ENCODE peak calls at places on chromosome 20, in eight cellular contexts. Y is sigmoid colon, M is HT1080, B is NCI-H2029, G is IMR-90, D is mucosa of descending colon, U is PC-3, C is GM20000. P is an unnamed sample.

GRCh38 chr20:34155864-34156263 is 43.8 kb upstream of the EIF2S2 start:
- DNase-seq in Y (no peak), M (no peak), B (no peak), G (no peak), D (no peak), U (no peak), C (no peak), P (no peak)

GRCh38 chr20:2742934-2743559 is 50.5 kb downstream of the EBF4 start:
- DNase-seq in Y (peak; percentile 76), M (peak; percentile 48), B (peak; percentile 82), G (peak; percentile 59), D (peak; percentile 65), U (peak; percentile 86), C (peak; percentile 85), P (peak; percentile 36)

GRCh38 chr20:53990768-53991472 is 79.5 kb downstream of the BCAS1 start:
- DNase-seq in Y (no peak), M (no peak), B (no peak), G (no peak), D (no peak), U (no peak), C (no peak), P (no peak)

GRCh38 chr20:15708984-15709598 is 864.2 kb downstream of the KIF16B start:
- DNase-seq in Y (no peak), M (peak; percentile 20), B (no peak), G (no peak), D (peak; percentile 65), U (peak; percentile 67), C (peak; percentile 64), P (no peak)

GRCh38 chr20:15345287-15345686 is 1007.9 kb upstream of the FLRT3 start:
- DNase-seq in Y (no peak), M (no peak), B (no peak), G (no peak), D (no peak), U (no peak), C (no peak), P (no peak)

GRCh38 chr20:21048841-21049273 is 57.3 kb downstream of the LINC00237 start:
- DNase-seq in Y (no peak), M (peak; percentile 20), B (peak; percentile 46), G (no peak), D (peak; percentile 56), U (peak; percentile 72), C (peak; percentile 65), P (peak; percentile 22)

GRCh38 chr20:4041748-4042411 is 26.5 kb upstream of the RNF24 start:
- DNase-seq in Y (peak; percentile 67), M (peak; percentile 96), B (peak; percentile 97), G (peak; percentile 89), D (peak; percentile 91), U (peak; percentile 100), C (no peak), P (peak; percentile 79)

GRCh38 chr20:48722737-48723191 is 105.0 kb downstream of the PREX1 start:
- DNase-seq in Y (peak; percentile 63), M (peak; percentile 75), B (no peak), G (no peak), D (peak; percentile 39), U (peak; percentile 51), C (peak; percentile 34), P (peak; percentile 45)

GRCh38 chr20:3121955-3122610 is 37.6 kb upstream of the AVP start:
- DNase-seq in Y (peak; percentile 30), M (no peak), B (no peak), G (no peak), D (no peak), U (no peak), C (no peak), P (no peak)

GRCh38 chr20:58891076-58891685 is 38.7 kb downstream of the GNAS start:
- DNase-seq in Y (peak; percentile 93), M (peak; percentile 7), B (peak; percentile 33), G (peak; percentile 52), D (peak; percentile 87), U (peak; percentile 74), C (peak; percentile 91), P (peak; percentile 55)

GRCh38 chr20:40797425-40797824 is 108.4 kb upstream of the MAFB start:
- DNase-seq in Y (no peak), M (peak; percentile 15), B (no peak), G (peak; percentile 17), D (no peak), U (peak; percentile 37), C (peak; percentile 16), P (no peak)

GRCh38 chr20:15706719-15707118 is 866.5 kb downstream of the KIF16B start:
- DNase-seq in Y (no peak), M (no peak), B (no peak), G (peak; percentile 28), D (no peak), U (peak; percentile 33), C (no peak), P (no peak)

GRCh38 chr20:58112017-58112781 is 116.3 kb downstream of the ANKRD60 start:
- DNase-seq in Y (no peak), M (peak; percentile 68), B (no peak), G (peak; percentile 36), D (no peak), U (peak; percentile 98), C (no peak), P (no peak)

GRCh38 chr20:32462900-32463641 is 104.9 kb downstream of the ASXL1 start:
- DNase-seq in Y (peak; percentile 86), M (no peak), B (no peak), G (no peak), D (peak; percentile 82), U (no peak), C (no peak), P (no peak)

GRCh38 chr20:38935285-38935684 is 9.1 kb downstream of the FAM83D start:
- DNase-seq in Y (no peak), M (peak; percentile 39), B (no peak), G (no peak), D (no peak), U (peak; percentile 41), C (no peak), P (no peak)

GRCh38 chr20:20227013-20227571 is 140.8 kb upstream of the INSM1 start:
- DNase-seq in Y (no peak), M (no peak), B (no peak), G (no peak), D (no peak), U (no peak), C (no peak), P (no peak)

GRCh38 chr20:31497838-31498540 is 16.3 kb upstream of the HM13 start:
- DNase-seq in Y (no peak), M (no peak), B (no peak), G (peak; percentile 49), D (no peak), U (no peak), C (no peak), P (no peak)

GRCh38 chr20:24469116-24470030 is at the start of gene SYNDIG1:
- DNase-seq in Y (peak; percentile 48), M (no peak), B (no peak), G (no peak), D (peak; percentile 34), U (no peak), C (no peak), P (no peak)

GRCh38 chr20:63520939-63521601 is 505 bp downstream of the PPDPF start:
- DNase-seq in Y (peak; percentile 83), M (peak; percentile 63), B (peak; percentile 55), G (peak; percentile 53), D (peak; percentile 95), U (peak; percentile 80), C (peak; percentile 92), P (peak; percentile 39)

GRCh38 chr20:22825076-22825475 is 210.0 kb upstream of the SSTR4 start:
- DNase-seq in Y (no peak), M (peak; percentile 29), B (no peak), G (peak; percentile 41), D (no peak), U (peak; percentile 30), C (no peak), P (no peak)

GRCh38 chr20:61935926-61936700 is 129.6 kb downstream of the TAF4 start:
- DNase-seq in Y (peak; percentile 21), M (no peak), B (no peak), G (no peak), D (no peak), U (no peak), C (no peak), P (no peak)

GRCh38 chr20:3748073-3748472 is 15.6 kb downstream of the HSPA12B start:
- DNase-seq in Y (peak; percentile 67), M (no peak), B (no peak), G (no peak), D (no peak), U (no peak), C (no peak), P (no peak)

GRCh38 chr20:33919653-33920052 is 74.1 kb upstream of the RALY start:
- DNase-seq in Y (no peak), M (no peak), B (no peak), G (no peak), D (no peak), U (no peak), C (no peak), P (no peak)

GRCh38 chr20:16922834-16923233 is 174.7 kb downstream of the OTOR start:
- DNase-seq in Y (no peak), M (peak; percentile 81), B (peak; percentile 78), G (peak; percentile 95), D (no peak), U (peak; percentile 79), C (no peak), P (peak; percentile 44)

GRCh38 chr20:62796699-62797491 is 622 bp downstream of the MRGBP start:
- DNase-seq in Y (no peak), M (no peak), B (no peak), G (no peak), D (peak; percentile 55), U (no peak), C (no peak), P (no peak)

GRCh38 chr20:478949-479429 is 16.7 kb upstream of the TBC1D20 start:
- DNase-seq in Y (no peak), M (peak; percentile 67), B (peak; percentile 69), G (peak; percentile 77), D (no peak), U (peak; percentile 84), C (peak; percentile 54), P (no peak)

GRCh38 chr20:39944861-39945260 is 744.2 kb downstream of the MAFB start:
- DNase-seq in Y (no peak), M (no peak), B (no peak), G (no peak), D (no peak), U (no peak), C (no peak), P (no peak)

GRCh38 chr20:64079273-64080012 is at the start of gene RGS19:
- DNase-seq in Y (peak; percentile 85), M (peak; percentile 49), B (no peak), G (peak; percentile 64), D (peak; percentile 82), U (peak; percentile 86), C (peak; percentile 97), P (no peak)

GRCh38 chr20:48298851-48299484 is 513.7 kb upstream of the SULF2 start:
- DNase-seq in Y (no peak), M (peak; percentile 84), B (peak; percentile 77), G (peak; percentile 92), D (no peak), U (peak; percentile 97), C (no peak), P (peak; percentile 89)

GRCh38 chr20:62843656-62844055 is 18.0 kb downstream of the TCFL5 start:
- DNase-seq in Y (peak; percentile 44), M (no peak), B (no peak), G (no peak), D (no peak), U (peak; percentile 67), C (no peak), P (no peak)

GRCh38 chr20:53847118-53847842 is 223.1 kb downstream of the BCAS1 start:
- DNase-seq in Y (no peak), M (no peak), B (no peak), G (no peak), D (no peak), U (no peak), C (no peak), P (no peak)

GRCh38 chr20:31712112-31712553 is 10.5 kb downstream of the BCL2L1 start:
- DNase-seq in Y (peak; percentile 65), M (no peak), B (peak; percentile 84), G (no peak), D (no peak), U (peak; percentile 43), C (no peak), P (peak; percentile 74)

GRCh38 chr20:51199920-51200319 is 177.0 kb upstream of the KCNG1 start:
- DNase-seq in Y (no peak), M (no peak), B (no peak), G (no peak), D (no peak), U (no peak), C (no peak), P (no peak)

GRCh38 chr20:63969851-63970713 is at the start of gene ZNF512B:
- DNase-seq in Y (peak; percentile 83), M (no peak), B (peak; percentile 39), G (peak; percentile 50), D (peak; percentile 61), U (peak; percentile 67), C (peak; percentile 95), P (no peak)

P was measured in DMS153.